ENCODE peak calls at places on chromosomes 13 and 19, in ten cellular contexts. Q, E, O, F, Y, A, D, R, L and V are unnamed samples.

GRCh38 chr13:41017744-41018582 is 1.2 kb downstream of the ELF1 start:
- DNase-seq in Q (peak), E (peak), O (no peak), F (no peak), Y (no peak), A (no peak), D (no peak), R (no peak), L (no peak), V (no peak)

GRCh38 chr13:40388617-40389016 is 277.8 kb downstream of the FOXO1 start:
- DNase-seq in Q (no peak), E (peak), O (peak), F (peak), Y (no peak), A (no peak), D (no peak), R (peak), L (peak), V (no peak)

GRCh38 chr13:108681986-108682562 is 52.7 kb downstream of the MYO16 start:
- DNase-seq in Q (no peak), E (no peak), O (no peak), F (no peak), Y (no peak), A (no peak), D (no peak), R (no peak), L (no peak), V (no peak)

GRCh38 chr19:8355631-8356402 is 8.1 kb upstream of the ANGPTL4 start:
- DNase-seq in Q (no peak), E (no peak), O (no peak), F (peak), Y (no peak), A (peak), D (no peak), R (no peak), L (peak), V (no peak)

GRCh38 chr13:74986609-74987008 is 495.4 kb downstream of the TBC1D4 start:
- DNase-seq in Q (no peak), E (no peak), O (no peak), F (no peak), Y (no peak), A (no peak), D (no peak), R (no peak), L (no peak), V (no peak)

GRCh38 chr13:60417734-60418133 is 20.7 kb downstream of the TDRD3 start:
- DNase-seq in Q (no peak), E (no peak), O (no peak), F (no peak), Y (no peak), A (no peak), D (no peak), R (no peak), L (no peak), V (no peak)

GRCh38 chr13:35765387-35765786 is 288.9 kb upstream of the MAB21L1 start:
- DNase-seq in Q (no peak), E (no peak), O (no peak), F (no peak), Y (no peak), A (no peak), D (no peak), R (no peak), L (no peak), V (no peak)

GRCh38 chr13:44507639-44508038 is 68.5 kb downstream of the TSC22D1 start:
- DNase-seq in Q (no peak), E (no peak), O (no peak), F (no peak), Y (no peak), A (no peak), D (no peak), R (no peak), L (no peak), V (no peak)

GRCh38 chr13:28494537-28494860 is 429 bp downstream of the FLT1 start:
- DNase-seq in Q (no peak), E (peak), O (no peak), F (no peak), Y (no peak), A (no peak), D (no peak), R (no peak), L (no peak), V (no peak)

GRCh38 chr19:7869910-7870511 is 4.2 kb downstream of the PRR36 start:
- DNase-seq in Q (peak), E (peak), O (peak), F (no peak), Y (no peak), A (no peak), D (no peak), R (no peak), L (peak), V (no peak)

GRCh38 chr13:79435549-79435948 is 29.5 kb upstream of the RBM26 start:
- DNase-seq in Q (no peak), E (no peak), O (no peak), F (peak), Y (no peak), A (no peak), D (no peak), R (no peak), L (no peak), V (no peak)

GRCh38 chr13:40982772-40983171 is 36.3 kb downstream of the ELF1 start:
- DNase-seq in Q (no peak), E (peak), O (no peak), F (no peak), Y (no peak), A (no peak), D (no peak), R (no peak), L (peak), V (no peak)

GRCh38 chr19:46225558-46226004 is 4.0 kb upstream of the IGFL1 start:
- DNase-seq in Q (no peak), E (no peak), O (no peak), F (no peak), Y (no peak), A (no peak), D (no peak), R (no peak), L (no peak), V (no peak)

GRCh38 chr19:2627319-2627829 is 75.1 kb downstream of the GNG7 start:
- DNase-seq in Q (no peak), E (no peak), O (peak), F (peak), Y (no peak), A (peak), D (no peak), R (peak), L (peak), V (no peak)

GRCh38 chr13:113762538-113762937 is 3.5 kb downstream of the TMEM255B start:
- DNase-seq in Q (no peak), E (no peak), O (peak), F (no peak), Y (no peak), A (no peak), D (no peak), R (no peak), L (peak), V (no peak)

GRCh38 chr19:30169196-30169900 is 202.8 kb upstream of the ZNF536 start:
- DNase-seq in Q (no peak), E (no peak), O (no peak), F (no peak), Y (no peak), A (no peak), D (no peak), R (no peak), L (no peak), V (no peak)

GRCh38 chr13:33870046-33870668 is 52.2 kb downstream of the RFC3 start:
- DNase-seq in Q (peak), E (no peak), O (no peak), F (no peak), Y (no peak), A (no peak), D (no peak), R (no peak), L (no peak), V (no peak)

GRCh38 chr19:17424743-17425365 is 5.0 kb downstream of the MVB12A start:
- DNase-seq in Q (no peak), E (peak), O (peak), F (no peak), Y (peak), A (no peak), D (peak), R (peak), L (no peak), V (no peak)

GRCh38 chr19:57559404-57560025 is at the start of gene ZNF550:
- DNase-seq in Q (peak), E (peak), O (peak), F (peak), Y (peak), A (peak), D (peak), R (peak), L (peak), V (no peak)